ENCODE peak calls at places on chromosome X, in four cellular contexts. One of them, this sample, is unnamed.

GRCh38 chrX:68146054-68146453 is 287.2 kb downstream of the OPHN1 start:
- DNase-seq in K562: no peak
- DNase-seq in HepG2: peak; percentile 39
- DNase-seq in GM12878: no peak
- DNase-seq in this sample: no peak

GRCh38 chrX:130251671-130252070 is 17.0 kb downstream of the ZNF280C start:
- DNase-seq in HepG2: no peak
- DNase-seq in K562: no peak
- DNase-seq in GM12878: no peak
- DNase-seq in this sample: no peak

GRCh38 chrX:79366888-79367749 is at the start of gene ITM2A:
- DNase-seq in HepG2: no peak
- DNase-seq in GM12878: no peak
- DNase-seq in K562: peak; percentile 49
- DNase-seq in this sample: peak; percentile 53

GRCh38 chrX:150036181-150036580 is 97.9 kb upstream of the EOLA2 start:
- DNase-seq in K562: no peak
- DNase-seq in HepG2: peak; percentile 53
- DNase-seq in GM12878: no peak
- DNase-seq in this sample: no peak

GRCh38 chrX:107662824-107663223 is 34.5 kb downstream of the PRPS1 start:
- DNase-seq in GM12878: no peak
- DNase-seq in HepG2: no peak
- DNase-seq in K562: no peak
- DNase-seq in this sample: no peak

GRCh38 chrX:30654989-30655607 is 1.9 kb downstream of the GK start:
- DNase-seq in K562: no peak
- DNase-seq in GM12878: no peak
- DNase-seq in HepG2: no peak
- DNase-seq in this sample: no peak

GRCh38 chrX:124239911-124240310 is 92.5 kb upstream of the TEX13D start:
- DNase-seq in GM12878: peak; percentile 42
- DNase-seq in K562: no peak
- DNase-seq in HepG2: no peak
- DNase-seq in this sample: no peak

GRCh38 chrX:154383359-154384283 is 4.5 kb downstream of the EMD start:
- DNase-seq in HepG2: no peak
- DNase-seq in GM12878: no peak
- DNase-seq in K562: no peak
- DNase-seq in this sample: no peak

GRCh38 chrX:53065066-53065465 is 16.5 kb downstream of the GPR173 start:
- DNase-seq in HepG2: no peak
- DNase-seq in GM12878: no peak
- DNase-seq in K562: no peak
- DNase-seq in this sample: no peak

GRCh38 chrX:56232221-56233082 is at the start of gene KLF8:
- DNase-seq in K562: peak; percentile 43
- DNase-seq in GM12878: no peak
- DNase-seq in HepG2: no peak
- DNase-seq in this sample: no peak

GRCh38 chrX:19513383-19513782 is 1.9 kb downstream of the MAP3K15 start:
- DNase-seq in HepG2: peak; percentile 53
- DNase-seq in K562: no peak
- DNase-seq in GM12878: no peak
- DNase-seq in this sample: no peak
- TF ChIP-seq CBX5 in HepG2: no peak
- TF ChIP-seq CBX5 in K562: no peak
- TF ChIP-seq CBX5 in GM12878: no peak
- TF ChIP-seq CBX5 in this sample: no peak

DNA sequence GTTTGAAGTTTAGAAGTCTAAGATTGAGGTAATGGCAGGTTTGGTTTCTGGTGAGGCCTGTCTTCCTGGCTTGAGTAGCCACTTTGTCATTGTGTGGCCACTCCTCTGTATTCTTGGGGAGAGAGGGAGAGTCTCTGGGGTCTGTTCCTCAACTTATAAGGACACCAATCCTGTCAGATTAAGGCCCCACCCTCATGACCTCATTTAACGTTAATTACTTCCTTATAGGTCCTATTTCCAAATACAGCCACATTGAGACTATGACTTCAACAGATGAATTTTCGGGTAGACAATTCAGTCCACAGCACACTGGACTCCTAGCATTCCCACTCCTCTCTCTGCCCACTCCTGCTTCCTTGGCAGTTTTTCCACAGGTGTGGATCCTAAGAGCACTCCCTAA is 350.8 kb upstream of the CASK start:
- DNase-seq in HepG2: no peak
- DNase-seq in K562: no peak
- DNase-seq in GM12878: no peak
- DNase-seq in this sample: no peak
- TF ChIP-seq CBX5 in HepG2: no peak
- TF ChIP-seq CBX5 in K562: no peak
- TF ChIP-seq CBX5 in GM12878: no peak
- TF ChIP-seq CBX5 in this sample: no peak

GRCh38 chrX:140053841-140054240 is 88.5 kb upstream of the CXorf66 start:
- DNase-seq in HepG2: no peak
- DNase-seq in K562: no peak
- DNase-seq in GM12878: no peak
- DNase-seq in this sample: no peak

GRCh38 chrX:140057001-140057411 is 91.7 kb upstream of the CXorf66 start:
- DNase-seq in K562: peak; percentile 71
- DNase-seq in GM12878: peak; percentile 5
- DNase-seq in HepG2: peak; percentile 51
- DNase-seq in this sample: peak; percentile 83
- TF ChIP-seq CBX5 in K562: no peak
- TF ChIP-seq CBX5 in GM12878: no peak
- TF ChIP-seq CBX5 in HepG2: no peak
- TF ChIP-seq CBX5 in this sample: no peak

DNA sequence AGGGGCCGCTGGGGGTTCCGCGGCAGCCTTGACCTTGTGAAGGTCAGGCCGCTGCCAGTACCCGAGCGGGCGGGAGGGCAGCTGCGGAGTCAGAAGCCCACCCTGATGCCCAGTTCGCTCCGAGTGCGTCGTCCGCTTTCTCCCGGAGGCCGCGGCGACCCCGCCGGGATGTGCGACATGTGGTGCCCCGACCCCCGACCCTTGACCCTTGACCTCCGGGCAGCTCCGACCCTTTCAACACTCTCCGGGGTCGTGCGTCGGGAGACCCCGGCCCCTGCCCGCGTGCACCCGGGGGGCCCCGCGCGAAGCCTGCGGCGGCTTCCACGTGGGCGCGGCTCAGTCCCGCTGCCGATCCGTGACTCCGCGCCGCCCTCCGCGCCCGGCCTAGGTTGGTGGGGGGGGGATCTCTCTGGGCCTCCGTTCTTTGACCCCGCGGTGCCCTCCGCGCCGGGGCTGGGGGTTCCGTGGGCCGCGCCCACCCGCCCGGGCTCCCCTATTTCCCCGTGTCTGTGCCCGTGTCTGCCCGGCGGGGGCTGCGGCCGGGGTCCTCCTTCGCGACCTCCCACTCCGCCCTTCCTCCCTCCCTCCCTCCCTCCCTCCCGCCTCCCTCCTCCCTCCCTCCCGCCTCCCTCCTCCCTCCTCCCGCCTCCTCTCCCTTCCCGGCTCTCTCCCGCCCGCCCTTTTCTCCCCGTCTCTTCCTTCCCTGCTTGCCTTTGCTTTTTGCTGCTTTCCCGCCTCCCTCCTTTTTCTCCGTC is 640 bp upstream of the SLC25A6 start:
- DNase-seq in GM12878: no peak
- DNase-seq in K562: peak; percentile 48
- DNase-seq in HepG2: no peak
- DNase-seq in this sample: no peak
- TF ChIP-seq CBX5 in GM12878: no peak
- TF ChIP-seq CBX5 in K562: no peak
- TF ChIP-seq CBX5 in HepG2: no peak
- TF ChIP-seq CBX5 in this sample: no peak

DNA sequence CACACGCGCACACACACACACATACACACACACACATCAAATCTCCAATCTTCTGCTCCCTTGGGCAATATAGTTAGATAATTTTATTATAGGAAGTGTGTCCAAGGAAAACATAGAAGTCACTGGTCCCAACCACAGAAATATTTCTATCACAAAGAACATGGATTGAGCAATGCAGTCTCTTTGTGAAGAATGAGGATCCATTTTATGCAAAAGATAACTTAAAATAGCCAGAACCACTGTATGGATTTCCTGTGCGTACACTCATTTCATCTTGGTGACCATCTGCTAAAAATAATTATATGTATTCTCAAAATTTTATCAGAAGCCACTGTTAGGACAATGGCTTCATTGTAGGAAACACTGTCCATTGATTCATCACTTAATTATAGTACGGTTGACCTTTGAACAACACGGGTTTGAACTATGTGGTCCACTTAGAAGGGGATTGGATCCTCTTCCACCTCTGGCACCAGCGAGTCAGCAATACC is 169.6 kb upstream of the MXRA5 start:
- DNase-seq in HepG2: no peak
- DNase-seq in GM12878: no peak
- DNase-seq in K562: no peak
- DNase-seq in this sample: no peak
- TF ChIP-seq CBX5 in HepG2: no peak
- TF ChIP-seq CBX5 in GM12878: no peak
- TF ChIP-seq CBX5 in K562: no peak
- TF ChIP-seq CBX5 in this sample: no peak

GRCh38 chrX:35622601-35623000 is 175.5 kb upstream of the MAGEB16 start:
- DNase-seq in K562: no peak
- DNase-seq in GM12878: no peak
- DNase-seq in HepG2: no peak
- DNase-seq in this sample: no peak

GRCh38 chrX:35622021-35622420 is 176.1 kb upstream of the MAGEB16 start:
- DNase-seq in HepG2: no peak
- DNase-seq in GM12878: no peak
- DNase-seq in K562: no peak
- DNase-seq in this sample: no peak

GRCh38 chrX:35617836-35618235 is 180.3 kb upstream of the MAGEB16 start:
- DNase-seq in GM12878: no peak
- DNase-seq in K562: no peak
- DNase-seq in HepG2: no peak
- DNase-seq in this sample: no peak
- TF ChIP-seq CBX5 in GM12878: no peak
- TF ChIP-seq CBX5 in K562: no peak
- TF ChIP-seq CBX5 in HepG2: no peak
- TF ChIP-seq CBX5 in this sample: no peak

DNA sequence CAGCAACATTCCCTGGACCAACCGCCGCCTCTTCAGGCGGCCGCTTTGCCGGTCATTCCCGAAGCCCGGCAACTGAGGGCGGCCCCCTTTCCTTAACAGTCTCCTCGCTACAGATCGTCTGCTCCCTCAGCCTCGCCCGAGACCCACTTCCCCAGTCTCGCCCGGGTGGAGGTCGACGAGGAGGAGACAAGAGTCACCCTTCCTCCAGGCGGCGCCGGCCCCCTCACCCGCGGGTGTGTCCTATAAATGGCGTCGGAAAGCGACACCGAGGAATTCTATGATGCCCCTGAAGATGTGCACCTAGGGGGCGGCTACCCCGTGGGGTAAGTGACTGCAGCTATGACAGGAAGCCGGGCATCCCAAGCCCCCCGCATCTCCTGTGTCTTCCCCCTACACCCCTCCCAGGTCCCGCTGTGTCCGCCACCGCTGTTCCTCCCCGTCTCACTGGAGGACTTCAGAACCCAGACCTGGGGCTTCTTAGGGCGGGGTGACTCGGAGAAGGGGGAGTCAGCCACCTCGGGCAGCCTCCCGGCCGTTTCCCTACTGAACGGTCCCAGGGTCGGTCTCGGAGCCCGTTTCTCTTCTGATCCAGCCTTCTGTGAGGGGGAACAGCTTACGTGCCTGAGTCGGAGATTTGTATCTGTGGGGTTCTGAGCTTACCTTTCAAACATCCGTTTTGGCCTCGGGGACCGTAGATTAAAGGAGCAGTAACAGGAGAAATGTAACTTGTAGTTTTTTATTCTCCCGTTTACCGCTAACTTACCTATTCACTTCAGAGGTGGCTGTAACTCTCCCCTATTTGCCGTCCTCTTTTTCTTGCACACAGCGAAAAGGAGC is 570 bp downstream of the WDR44 start:
- DNase-seq in HepG2: peak; percentile 7
- DNase-seq in K562: peak; percentile 46
- DNase-seq in GM12878: no peak
- DNase-seq in this sample: no peak
- TF ChIP-seq CBX5 in HepG2: no peak
- TF ChIP-seq CBX5 in K562: no peak
- TF ChIP-seq CBX5 in GM12878: no peak
- TF ChIP-seq CBX5 in this sample: no peak

GRCh38 chrX:6761251-6761650 is 226.3 kb upstream of the VCX3A start:
- DNase-seq in HepG2: no peak
- DNase-seq in GM12878: no peak
- DNase-seq in K562: no peak
- DNase-seq in this sample: no peak

DNA sequence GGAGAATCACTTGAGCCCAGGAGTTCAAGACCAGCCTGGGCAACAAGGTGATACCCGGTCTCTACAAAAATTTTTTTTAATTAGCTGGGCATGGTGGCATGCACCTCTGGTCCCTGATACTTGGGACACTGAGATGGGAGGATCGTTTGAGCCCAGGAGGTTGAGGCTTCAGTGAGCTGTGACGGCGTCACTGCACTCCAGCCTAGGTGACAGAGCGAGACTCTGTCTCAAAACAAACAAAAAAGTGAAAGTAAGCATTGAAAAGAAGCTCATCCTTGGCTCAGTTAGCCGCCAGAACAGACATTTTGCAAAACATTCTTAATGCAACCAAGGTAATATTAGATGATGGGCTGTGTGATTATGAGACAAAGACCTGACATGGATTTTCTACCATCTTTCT is 223.3 kb upstream of the VCX3A start:
- DNase-seq in K562: no peak
- DNase-seq in GM12878: no peak
- DNase-seq in HepG2: no peak
- DNase-seq in this sample: no peak
- TF ChIP-seq CBX5 in K562: no peak
- TF ChIP-seq CBX5 in GM12878: no peak
- TF ChIP-seq CBX5 in HepG2: no peak
- TF ChIP-seq CBX5 in this sample: no peak

GRCh38 chrX:15496809-15497208 is 3.7 kb upstream of the PIR start:
- DNase-seq in HepG2: no peak
- DNase-seq in K562: no peak
- DNase-seq in GM12878: no peak
- DNase-seq in this sample: no peak

GRCh38 chrX:15497865-15498264 is 2.7 kb upstream of the BMX start:
- DNase-seq in HepG2: peak; percentile 24
- DNase-seq in K562: peak; percentile 68
- DNase-seq in GM12878: no peak
- DNase-seq in this sample: peak; percentile 72

GRCh38 chrX:15495801-15496200 is 2.7 kb upstream of the PIR start:
- DNase-seq in HepG2: no peak
- DNase-seq in K562: no peak
- DNase-seq in GM12878: no peak
- DNase-seq in this sample: no peak

GRCh38 chrX:15498741-15499140 is 1.9 kb upstream of the BMX start:
- DNase-seq in K562: no peak
- DNase-seq in GM12878: no peak
- DNase-seq in HepG2: no peak
- DNase-seq in this sample: no peak

GRCh38 chrX:15493118-15494082 is at the start of gene PIR:
- DNase-seq in GM12878: peak; percentile 17
- DNase-seq in HepG2: peak; percentile 80
- DNase-seq in K562: peak; percentile 88
- DNase-seq in this sample: peak; percentile 59
- TF ChIP-seq CBX5 in GM12878: no peak
- TF ChIP-seq CBX5 in HepG2: no peak
- TF ChIP-seq CBX5 in K562: no peak
- TF ChIP-seq CBX5 in this sample: no peak